ENCODE peak calls at places on chromosomes 6 and 20, in six cellular contexts. H is H1, Z is IMR-90, Y is neuronal stem cell, P is mesendoderm, S is mesenchymal stem cell. O is an unnamed sample.

GRCh38 chr6:17741507-17741906 is 34.8 kb upstream of the NUP153 start:
- DNase-seq in H (no peak), Z (no peak), Y (no peak), P (no peak), S (no peak), O (no peak)

GRCh38 chr6:124056884-124057283 is 253.2 kb downstream of the NKAIN2 start:
- DNase-seq in H (no peak), Z (no peak), Y (no peak), P (no peak), S (no peak), O (no peak)

GRCh38 chr6:21749754-21750153 is 156.2 kb downstream of the SOX4 start:
- DNase-seq in H (no peak), Z (no peak), Y (no peak), P (peak; percentile 52), S (no peak), O (no peak)

GRCh38 chr6:52415917-52416628 is 4.1 kb upstream of the EFHC1 start:
- DNase-seq in H (no peak), Z (peak; percentile 60), Y (no peak), P (no peak), S (peak; percentile 75), O (peak; percentile 80)

GRCh38 chr6:5501837-5502236 is 240.5 kb downstream of the FARS2 start:
- DNase-seq in H (no peak), Z (no peak), Y (no peak), P (no peak), S (no peak), O (no peak)

GRCh38 chr6:112936476-112936875 is 589.3 kb downstream of the RFPL4B start:
- DNase-seq in H (no peak), Z (peak; percentile 72), Y (no peak), P (no peak), S (no peak), O (no peak)

GRCh38 chr20:32050324-32050723 is 1.7 kb upstream of the HCK start:
- DNase-seq in H (no peak), Z (no peak), Y (no peak), P (no peak), S (no peak), O (no peak)

GRCh38 chr6:170125447-170126300 is 165.2 kb downstream of the DLL1 start:
- DNase-seq in H (no peak), Z (no peak), Y (no peak), P (no peak), S (no peak), O (no peak)

GRCh38 chr20:51022227-51022802 is 592 bp downstream of the KCNG1 start:
- DNase-seq in H (no peak), Z (no peak), Y (no peak), P (no peak), S (no peak), O (no peak)

GRCh38 chr20:39954585-39954984 is 734.5 kb downstream of the MAFB start:
- DNase-seq in H (no peak), Z (no peak), Y (no peak), P (no peak), S (no peak), O (no peak)

GRCh38 chr6:161355731-161356130 is 81.9 kb upstream of the AGPAT4 start:
- DNase-seq in H (no peak), Z (no peak), Y (no peak), P (no peak), S (no peak), O (no peak)

GRCh38 chr20:41366546-41367392 is at the start of gene EMILIN3:
- DNase-seq in H (no peak), Z (no peak), Y (peak; percentile 62), P (peak; percentile 43), S (no peak), O (peak; percentile 8)

GRCh38 chr6:5598123-5598522 is 336.8 kb downstream of the FARS2 start:
- DNase-seq in H (no peak), Z (no peak), Y (no peak), P (no peak), S (no peak), O (no peak)

GRCh38 chr6:38867726-38868125 is 152.6 kb downstream of the DNAH8 start:
- DNase-seq in H (no peak), Z (no peak), Y (no peak), P (no peak), S (no peak), O (no peak)

DNA sequence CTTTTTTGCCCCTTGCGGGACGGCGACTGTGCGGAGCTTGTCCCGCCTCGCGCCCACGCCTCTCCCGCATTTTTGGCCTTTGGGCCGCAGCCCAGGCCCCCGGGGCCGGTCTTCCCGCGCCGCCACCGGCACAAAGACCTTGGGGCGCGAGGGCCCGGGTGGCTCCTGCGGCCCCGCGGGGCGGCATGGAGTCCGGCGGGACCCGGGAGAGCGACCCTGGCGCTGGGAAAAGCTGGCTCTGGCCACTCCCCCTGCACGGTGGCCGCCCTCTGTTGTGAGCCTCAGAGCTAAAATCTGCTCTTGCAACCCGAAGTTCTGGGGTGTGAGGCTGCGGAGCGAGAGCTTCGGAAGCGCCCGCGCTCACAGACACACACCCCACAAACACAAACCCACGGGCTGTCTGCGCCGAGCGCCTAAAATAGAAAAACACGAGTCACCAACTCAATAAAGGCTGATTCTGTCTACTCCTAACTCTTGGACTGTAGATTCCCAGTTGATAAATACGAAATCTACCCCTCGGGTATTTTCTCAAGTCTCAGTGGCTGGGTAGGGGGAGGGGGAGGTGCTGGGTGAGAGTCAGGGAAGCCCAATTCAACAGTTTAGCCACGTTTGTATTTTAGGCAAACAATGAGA is 496 bp upstream of the BEND3 start:
- DNase-seq in H (no peak), Z (no peak), Y (peak; percentile 67), P (peak; percentile 88), S (peak; percentile 69), O (peak; percentile 60)
- H2BK5ac ChIP-seq in H (peak overlapping the region; percentile 99), Z (no peak overlapping the region), Y (peak overlapping the region; percentile 95), P (peak overlapping the region; percentile 83), S (no peak overlapping the region), O (peak overlapping the region; percentile 75)

GRCh38 chr6:141252828-141253608 is 879.7 kb upstream of the GJE1 start:
- DNase-seq in H (no peak), Z (no peak), Y (no peak), P (no peak), S (peak; percentile 4), O (no peak)
- H3K4me3 ChIP-seq in H (no peak overlapping the region), Z (no peak overlapping the region), Y (no peak overlapping the region), P (no peak overlapping the region), S (peak overlapping the region; percentile 59), O (no peak overlapping the region)

GRCh38 chr20:53161473-53161872 is 189.3 kb downstream of the TSHZ2 start:
- DNase-seq in H (no peak), Z (no peak), Y (no peak), P (no peak), S (no peak), O (peak; percentile 91)
- H3K23ac ChIP-seq in H (no peak overlapping the region), Z (no peak overlapping the region), Y (no peak overlapping the region), P (no peak overlapping the region), S (no peak overlapping the region), O (no peak overlapping the region)

DNA sequence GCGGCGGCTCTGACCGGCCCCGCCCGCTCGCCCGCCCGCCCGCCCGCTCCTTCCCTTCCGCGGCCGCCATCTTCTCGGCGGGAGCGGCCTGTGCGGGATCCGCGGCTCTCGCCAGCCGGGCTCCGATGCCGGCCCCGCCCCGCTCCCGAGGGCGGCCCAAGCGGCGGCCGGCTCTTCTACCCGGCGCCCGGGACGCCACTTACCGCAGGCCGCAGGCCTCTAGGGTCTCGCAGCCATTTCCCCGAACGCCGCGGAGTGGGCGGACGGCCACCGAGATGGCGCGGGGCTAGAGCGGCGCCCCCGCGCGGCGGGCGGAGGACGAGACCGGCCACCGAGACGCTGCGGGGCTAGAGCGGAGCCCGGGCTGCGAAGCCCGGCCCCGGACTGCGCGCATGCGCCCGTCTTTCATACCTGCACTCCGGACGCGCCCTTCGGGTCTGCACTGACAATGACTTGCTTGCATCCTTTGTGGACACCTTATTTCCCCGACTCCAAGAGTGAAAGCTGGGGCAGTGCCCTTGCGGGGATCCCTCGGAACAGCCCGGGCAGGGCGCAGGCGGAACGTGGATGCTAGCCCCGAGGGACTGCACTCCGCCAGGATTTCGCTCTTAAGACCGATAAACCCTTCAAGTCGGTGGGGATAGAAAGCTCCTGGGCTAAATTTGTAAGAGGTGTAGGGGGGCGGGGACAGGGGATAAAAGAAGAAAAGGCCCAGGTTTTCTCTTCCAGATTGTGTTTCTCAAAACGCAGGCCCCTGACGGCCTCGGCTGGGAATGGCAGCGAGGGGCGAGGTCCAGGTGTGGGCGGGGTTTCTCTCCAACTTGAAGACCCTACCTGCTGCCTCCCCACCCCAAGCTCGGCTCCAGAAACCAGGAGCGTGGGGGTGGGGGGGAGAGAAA is at the start of gene DIDO1:
- DNase-seq in H (no peak), Z (peak; percentile 77), Y (peak; percentile 86), P (peak; percentile 88), S (peak; percentile 80), O (peak; percentile 93)
- H2BK5ac ChIP-seq in H (peak within 1 kb of the TSS; percentile 97), Z (peak within 1 kb of the TSS; percentile 91), Y (peak within 1 kb of the TSS; percentile 62), P (peak within 1 kb of the TSS; percentile 81), S (peak within 1 kb of the TSS; percentile 98), O (peak within 1 kb of the TSS; percentile 83)

GRCh38 chr20:49677777-49678758 is 35.6 kb downstream of the B4GALT5 start:
- DNase-seq in H (no peak), Z (no peak), Y (no peak), P (no peak), S (no peak), O (peak; percentile 16)

GRCh38 chr20:49676581-49677291 is 36.9 kb downstream of the B4GALT5 start:
- DNase-seq in H (no peak), Z (peak; percentile 71), Y (no peak), P (no peak), S (peak; percentile 61), O (no peak)

GRCh38 chr20:49672109-49672681 is 41.5 kb downstream of the B4GALT5 start:
- DNase-seq in H (no peak), Z (no peak), Y (no peak), P (no peak), S (no peak), O (no peak)

GRCh38 chr20:49674383-49675352 is 39.0 kb downstream of the B4GALT5 start:
- DNase-seq in H (no peak), Z (peak; percentile 30), Y (no peak), P (peak; percentile 59), S (no peak), O (peak; percentile 65)

DNA sequence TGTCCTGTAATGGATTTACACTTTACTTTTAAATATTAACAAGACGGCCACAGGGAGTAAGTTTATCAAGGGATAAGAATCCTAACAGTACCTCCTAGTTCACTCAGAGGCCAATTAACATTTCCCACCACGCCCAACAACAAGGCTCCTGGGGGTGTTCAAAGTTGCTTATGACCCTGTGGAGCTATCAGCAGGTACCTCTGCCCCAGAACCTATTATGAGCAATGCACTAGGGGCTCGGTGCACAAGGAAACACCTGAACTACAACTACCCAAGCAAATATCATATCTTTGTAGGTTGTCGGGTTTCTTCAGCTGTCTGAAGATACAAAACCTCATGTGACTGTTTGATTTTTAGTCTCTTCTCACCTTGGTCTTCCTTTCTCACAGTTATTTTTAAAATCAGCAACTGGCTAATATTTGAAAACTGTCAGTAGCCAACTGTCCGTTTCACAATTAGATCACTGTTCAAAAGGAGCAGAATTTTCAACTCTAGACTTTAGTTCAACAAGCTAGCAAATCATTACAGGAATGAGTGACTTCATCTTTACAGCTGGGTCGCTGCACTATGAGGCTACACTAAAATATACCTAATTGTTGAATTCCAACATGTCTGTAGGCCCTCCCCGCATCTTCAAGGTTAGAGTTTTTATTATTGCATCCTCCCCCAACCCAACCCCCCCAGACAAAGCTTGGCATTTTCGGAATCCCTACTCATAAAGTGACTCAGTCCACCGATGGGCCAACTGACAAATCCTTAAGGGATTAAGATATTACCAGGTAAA is 38.1 kb downstream of the B4GALT5 start:
- DNase-seq in H (no peak), Z (no peak), Y (no peak), P (no peak), S (no peak), O (peak; percentile 47)
- H3K4me3 ChIP-seq in H (no peak overlapping the region), Z (no peak overlapping the region), Y (no peak overlapping the region), P (no peak overlapping the region), S (peak overlapping the region; percentile 11), O (no peak overlapping the region)

GRCh38 chr6:168496932-168497331 is 55.9 kb downstream of the SMOC2 start:
- DNase-seq in H (no peak), Z (no peak), Y (no peak), P (no peak), S (no peak), O (no peak)
- H3K23ac ChIP-seq in H (no peak overlapping the region), Z (no peak overlapping the region), Y (no peak overlapping the region), P (no peak overlapping the region), S (no peak overlapping the region), O (no peak overlapping the region)

GRCh38 chr6:37205189-37205996 is 35.4 kb downstream of the PIM1 start:
- DNase-seq in H (no peak), Z (no peak), Y (no peak), P (no peak), S (no peak), O (no peak)
- H2BK5ac ChIP-seq in H (no peak overlapping the region), Z (no peak overlapping the region), Y (no peak overlapping the region), P (no peak overlapping the region), S (no peak overlapping the region), O (no peak overlapping the region)

O was measured in trophoblast cell.